ENCODE peak calls at places on chromosome 2, in seven cellular contexts. M is MM.1S; F is colonic mucosa; P is stimulated activated naive CD8-positive, alpha-beta T cell treated with anti-CD3 and anti-CD28 coated beads, Interleukin-15, Interleukin-2, amounts not matched to agents 100 U/mL and 50 U/mL, for 24 hours; Z is activated naive CD8-positive, alpha-beta T cell treated with anti-CD3 and anti-CD28 coated beads, Interleukin-2, amount 50 U/mL, for 24 hours; Q is KBM-7; C is activated naive CD4-positive, alpha-beta T cell treated with anti-CD3 and anti-CD28 coated beads for 36 hours. T is an unnamed sample.

GRCh38 chr2:171348056-171348455 is 85.7 kb downstream of the METTL8 start:
- DNase-seq in F (no peak), M (no peak), C (no peak), Z (no peak), P (no peak), Q (no peak), T (no peak)

GRCh38 chr2:133838642-133839370 is 270.5 kb upstream of the NCKAP5 start:
- DNase-seq in M (peak), C (no peak), Z (no peak), P (no peak), Q (no peak), F (no peak), T (no peak)

GRCh38 chr2:237591021-237591370 is 462 bp upstream of the RAB17 start:
- DNase-seq in Q (no peak), F (peak), C (no peak), Z (no peak), P (no peak), M (no peak), T (peak)

GRCh38 chr2:85952196-85952734 is 63.5 kb upstream of the ST3GAL5 start:
- DNase-seq in C (no peak), Q (no peak), Z (no peak), F (no peak), P (no peak), M (no peak), T (no peak)

GRCh38 chr2:45748239-45748638 is 96.8 kb downstream of the PRKCE start:
- DNase-seq in F (no peak), M (no peak), Z (no peak), P (no peak), C (no peak), Q (no peak), T (no peak)

GRCh38 chr2:180158961-180159360 is 151.9 kb upstream of the CWC22 start:
- DNase-seq in M (no peak), Q (no peak), Z (no peak), F (no peak), P (no peak), C (no peak), T (no peak)

GRCh38 chr2:235106874-235107639 is 155.2 kb downstream of the SH3BP4 start:
- DNase-seq in P (peak), Q (peak), C (peak), Z (peak), F (peak), M (peak), T (peak)

GRCh38 chr2:68317971-68318685 is 1.6 kb downstream of the CNRIP1 start:
- DNase-seq in F (no peak), Z (no peak), C (no peak), P (no peak), Q (no peak), M (no peak), T (no peak)

GRCh38 chr2:239283961-239284801 is 116.6 kb downstream of the HDAC4 start:
- DNase-seq in F (no peak), M (no peak), C (no peak), P (no peak), Q (no peak), Z (no peak), T (no peak)

GRCh38 chr2:12765203-12765602 is 48.5 kb downstream of the TRIB2 start:
- DNase-seq in P (no peak), Q (no peak), M (no peak), C (no peak), Z (no peak), F (no peak), T (no peak)

GRCh38 chr2:165163771-165164170 is 40.1 kb downstream of the SCN3A start:
- DNase-seq in F (no peak), Z (no peak), C (no peak), M (no peak), Q (no peak), P (no peak), T (no peak)

GRCh38 chr2:176251928-176252327 is 17.3 kb upstream of the MTX2 start:
- DNase-seq in Q (no peak), M (no peak), C (no peak), P (no peak), F (no peak), Z (no peak), T (no peak)

GRCh38 chr2:100878000-100878786 is 58.3 kb downstream of the NPAS2 start:
- DNase-seq in C (no peak), P (no peak), F (no peak), Z (no peak), Q (no peak), M (no peak), T (peak)

GRCh38 chr2:69917854-69918253 is 2.9 kb downstream of the MXD1 start:
- DNase-seq in Z (no peak), Q (peak), M (no peak), F (no peak), C (no peak), P (no peak), T (no peak)

GRCh38 chr2:219870023-219870422 is 242.6 kb downstream of the SLC4A3 start:
- DNase-seq in C (no peak), P (no peak), Q (no peak), F (no peak), Z (no peak), M (no peak), T (no peak)

GRCh38 chr2:238968616-238969394 is 120.9 kb downstream of the TWIST2 start:
- DNase-seq in Q (no peak), P (no peak), F (peak), M (no peak), C (no peak), Z (no peak), T (no peak)

GRCh38 chr2:62740221-62740620 is 34.7 kb downstream of the EHBP1 start:
- DNase-seq in Q (no peak), C (no peak), P (no peak), F (no peak), Z (no peak), M (no peak), T (no peak)

GRCh38 chr2:13858626-13859025 is 773.9 kb upstream of the LRATD1 start:
- DNase-seq in M (no peak), F (no peak), C (no peak), Q (no peak), Z (no peak), P (no peak), T (no peak)

GRCh38 chr2:3185910-3186309 is 191.7 kb downstream of the EIPR1 start:
- DNase-seq in C (no peak), Z (no peak), M (no peak), P (no peak), Q (no peak), F (no peak), T (no peak)

GRCh38 chr2:85421706-85422457 is 3.4 kb downstream of the SH2D6 start:
- DNase-seq in Q (no peak), M (no peak), C (no peak), Z (no peak), F (no peak), P (no peak), T (peak)

GRCh38 chr2:37560863-37561614 is 110.4 kb downstream of the CDC42EP3 start:
- DNase-seq in C (no peak), Z (no peak), F (no peak), P (no peak), Q (no peak), M (no peak), T (no peak)

GRCh38 chr2:28994074-28994473 is 13.0 kb downstream of the TOGARAM2 start:
- DNase-seq in Q (no peak), Z (no peak), C (no peak), M (no peak), P (no peak), F (no peak), T (no peak)

GRCh38 chr2:172348555-172349288 is 78.7 kb upstream of the ITGA6 start:
- DNase-seq in P (no peak), Q (no peak), M (no peak), C (no peak), Z (no peak), F (no peak), T (no peak)

GRCh38 chr2:236749346-236749745 is 179.7 kb downstream of the ACKR3 start:
- DNase-seq in Z (no peak), C (no peak), F (no peak), Q (no peak), P (no peak), M (no peak), T (peak)

GRCh38 chr2:162073776-162074578 is at the start of gene DPP4:
- DNase-seq in Q (peak), F (peak), C (peak), Z (peak), P (peak), M (peak), T (peak)